ENCODE peak calls at places on chromosome 16, in six cellular contexts. B, U, Q, J, E and P are unnamed samples.

GRCh38 chr16:69906838-69907301 is 44.3 kb upstream of the CLEC18A start:
- DNase-seq in B (no peak), U (no peak), Q (peak), J (no peak), E (no peak), P (no peak)

GRCh38 chr16:30958164-30959083 is 870 bp downstream of the SETD1A start:
- DNase-seq in B (peak), U (no peak), Q (peak), J (no peak), E (peak), P (peak)

GRCh38 chr16:17261197-17261858 is 209.4 kb downstream of the XYLT1 start:
- DNase-seq in B (no peak), U (peak), Q (no peak), J (no peak), E (no peak), P (no peak)

GRCh38 chr16:67242138-67242730 is 5.0 kb downstream of the FHOD1 start:
- DNase-seq in B (no peak), U (no peak), Q (no peak), J (no peak), E (no peak), P (no peak)

GRCh38 chr16:57723170-57723569 is 12.4 kb upstream of the KATNB1 start:
- DNase-seq in B (no peak), U (no peak), Q (peak), J (no peak), E (no peak), P (no peak)

GRCh38 chr16:21599158-21599993 is at the start of gene METTL9:
- DNase-seq in B (peak), U (peak), Q (peak), J (peak), E (peak), P (peak)

GRCh38 chr16:549544-550263 is 10.5 kb upstream of the PRR35 start:
- DNase-seq in B (no peak), U (no peak), Q (no peak), J (no peak), E (no peak), P (no peak)

GRCh38 chr16:71726491-71727319 is 2.2 kb upstream of the PHLPP2 start:
- DNase-seq in B (no peak), U (no peak), Q (no peak), J (no peak), E (no peak), P (no peak)

GRCh38 chr16:59459811-59460210 is 725.7 kb upstream of the GOT2 start:
- DNase-seq in B (no peak), U (no peak), Q (peak), J (no peak), E (no peak), P (no peak)

GRCh38 chr16:2533912-2534311 is 2.7 kb upstream of the CEMP1 start:
- DNase-seq in B (no peak), U (no peak), Q (no peak), J (no peak), E (no peak), P (no peak)

GRCh38 chr16:79363484-79363883 is 237.1 kb downstream of the MAF start:
- DNase-seq in B (no peak), U (no peak), Q (no peak), J (no peak), E (no peak), P (no peak)

GRCh38 chr16:1532771-1533170 is 695 bp upstream of the TMEM204 start:
- DNase-seq in B (no peak), U (no peak), Q (peak), J (no peak), E (no peak), P (no peak)

GRCh38 chr16:78705694-78706093 is 606.2 kb downstream of the WWOX start:
- DNase-seq in B (no peak), U (no peak), Q (no peak), J (no peak), E (no peak), P (peak)

GRCh38 chr16:22664561-22664997 is 149.4 kb upstream of the HS3ST2 start:
- DNase-seq in B (no peak), U (no peak), Q (no peak), J (no peak), E (no peak), P (no peak)

GRCh38 chr16:50386139-50386538 is 17.4 kb upstream of the BRD7 start:
- DNase-seq in B (peak), U (no peak), Q (no peak), J (no peak), E (no peak), P (no peak)

GRCh38 chr16:10031473-10031872 is 150.8 kb downstream of the GRIN2A start:
- DNase-seq in B (no peak), U (no peak), Q (no peak), J (no peak), E (no peak), P (no peak)

GRCh38 chr16:89574681-89575246 is 794 bp upstream of the CPNE7 start:
- DNase-seq in B (peak), U (peak), Q (peak), J (no peak), E (no peak), P (no peak)

GRCh38 chr16:89473791-89474414 is 16.5 kb downstream of the ANKRD11 start:
- DNase-seq in B (no peak), U (no peak), Q (peak), J (no peak), E (no peak), P (no peak)

GRCh38 chr16:61936522-61936921 is 99.7 kb downstream of the CDH8 start:
- DNase-seq in B (no peak), U (no peak), Q (no peak), J (peak), E (no peak), P (peak)